ENCODE peak calls at places on chromosomes 11 and 22, in four cellular contexts. One of them, this sample, is unnamed.

GRCh38 chr11:126969865-126970479 is 30.6 kb downstream of the KIRREL3 start:
- DNase-seq in NCI-H2171: no peak
- DNase-seq in WTC11: peak; percentile 33
- DNase-seq in fibroblast of the aortic adventitia: peak; percentile 53
- DNase-seq in this sample: peak; percentile 44

GRCh38 chr11:113202431-113202830 is 112.0 kb upstream of the TTC12 start:
- DNase-seq in NCI-H2171: no peak
- DNase-seq in WTC11: no peak
- DNase-seq in fibroblast of the aortic adventitia: no peak
- DNase-seq in this sample: peak; percentile 13

GRCh38 chr11:107385361-107385982 is 72.2 kb downstream of the CWF19L2 start:
- DNase-seq in NCI-H2171: no peak
- DNase-seq in WTC11: no peak
- DNase-seq in fibroblast of the aortic adventitia: peak; percentile 43
- DNase-seq in this sample: peak; percentile 44

GRCh38 chr22:41899110-41899509 is 15.8 kb downstream of the SHISA8 start:
- DNase-seq in NCI-H2171: no peak
- DNase-seq in WTC11: no peak
- DNase-seq in fibroblast of the aortic adventitia: no peak
- DNase-seq in this sample: no peak

GRCh38 chr22:17783317-17783716 is 9.0 kb upstream of the BID start:
- DNase-seq in NCI-H2171: no peak
- DNase-seq in WTC11: no peak
- DNase-seq in fibroblast of the aortic adventitia: peak; percentile 35
- DNase-seq in this sample: peak; percentile 24

GRCh38 chr22:39520874-39521857 is 804 bp downstream of the ATF4 start:
- DNase-seq in NCI-H2171: peak; percentile 63
- DNase-seq in WTC11: peak; percentile 62
- DNase-seq in fibroblast of the aortic adventitia: peak; percentile 72
- DNase-seq in this sample: peak; percentile 81

GRCh38 chr11:47617417-47617809 is 23.2 kb upstream of the C1QTNF4 start:
- DNase-seq in NCI-H2171: no peak
- DNase-seq in WTC11: no peak
- DNase-seq in fibroblast of the aortic adventitia: peak; percentile 68
- DNase-seq in this sample: peak; percentile 45

GRCh38 chr11:9280655-9281301 is 15.6 kb upstream of the DENND5A start:
- DNase-seq in NCI-H2171: peak; percentile 57
- DNase-seq in WTC11: no peak
- DNase-seq in fibroblast of the aortic adventitia: peak; percentile 15
- DNase-seq in this sample: peak; percentile 73

GRCh38 chr11:119445356-119445755 is 22.4 kb upstream of the THY1 start:
- DNase-seq in NCI-H2171: no peak
- DNase-seq in WTC11: no peak
- DNase-seq in fibroblast of the aortic adventitia: no peak
- DNase-seq in this sample: no peak

GRCh38 chr11:124297921-124298320 is 15.8 kb downstream of the OR8D1 start:
- DNase-seq in NCI-H2171: no peak
- DNase-seq in WTC11: no peak
- DNase-seq in fibroblast of the aortic adventitia: peak; percentile 44
- DNase-seq in this sample: peak; percentile 85

GRCh38 chr22:44488354-44488753 is 9.7 kb downstream of the RTL6 start:
- DNase-seq in NCI-H2171: no peak
- DNase-seq in WTC11: no peak
- DNase-seq in fibroblast of the aortic adventitia: no peak
- DNase-seq in this sample: no peak

GRCh38 chr11:120210651-120211521 is at the start of gene OAF:
- DNase-seq in NCI-H2171: no peak
- DNase-seq in WTC11: peak; percentile 87
- DNase-seq in fibroblast of the aortic adventitia: peak; percentile 84
- DNase-seq in this sample: peak; percentile 84

GRCh38 chr11:78715639-78716311 is 141.1 kb upstream of the NARS2 start:
- DNase-seq in NCI-H2171: peak; percentile 60
- DNase-seq in WTC11: peak; percentile 89
- DNase-seq in fibroblast of the aortic adventitia: peak; percentile 58
- DNase-seq in this sample: peak; percentile 7

GRCh38 chr11:128551641-128552335 is 35.6 kb downstream of the ETS1 start:
- DNase-seq in NCI-H2171: no peak
- DNase-seq in WTC11: no peak
- DNase-seq in fibroblast of the aortic adventitia: no peak
- DNase-seq in this sample: no peak

GRCh38 chr22:37201066-37201820 is 11.0 kb downstream of the SSTR3 start:
- DNase-seq in NCI-H2171: no peak
- DNase-seq in WTC11: no peak
- DNase-seq in fibroblast of the aortic adventitia: no peak
- DNase-seq in this sample: no peak

GRCh38 chr11:65781962-65782815 is 1.4 kb upstream of the AP5B1 start:
- DNase-seq in NCI-H2171: no peak
- DNase-seq in WTC11: no peak
- DNase-seq in fibroblast of the aortic adventitia: no peak
- DNase-seq in this sample: no peak

This sample was measured in cardiac fibroblast.